ENCODE peak calls at places on chromosomes 5 and 9, in four cellular contexts. C is LHCN-M2, V is fibroblast of lung, Y is IMR-90. X is an unnamed sample.

GRCh38 chr9:125650271-125650737 is 56.7 kb downstream of the MAPKAP1 start:
- DNase-seq in C (peak; percentile 79), V (peak; percentile 75), Y (peak; percentile 46), X (no peak)

GRCh38 chr5:62617943-62618342 is 39.3 kb downstream of the LRRC70 start:
- DNase-seq in C (no peak), V (no peak), Y (no peak), X (no peak)

GRCh38 chr5:80168388-80169028 is 87.3 kb downstream of the SERINC5 start:
- DNase-seq in C (no peak), V (no peak), Y (no peak), X (no peak)

GRCh38 chr5:157908459-157908858 is 49.5 kb upstream of the CLINT1 start:
- DNase-seq in C (no peak), V (no peak), Y (no peak), X (no peak)

GRCh38 chr5:53022889-53023511 is 33.8 kb downstream of the ITGA2 start:
- DNase-seq in C (no peak), V (no peak), Y (no peak), X (no peak)

GRCh38 chr9:120742951-120743416 is 28.7 kb upstream of the MEGF9 start:
- DNase-seq in C (peak; percentile 51), V (peak; percentile 27), Y (peak; percentile 35), X (no peak)

GRCh38 chr5:84634256-84634655 is 249.6 kb upstream of the EDIL3 start:
- DNase-seq in C (peak; percentile 8), V (peak; percentile 27), Y (peak; percentile 17), X (no peak)

GRCh38 chr5:59161206-59162105 is 578.6 kb downstream of the RAB3C start:
- DNase-seq in C (no peak), V (no peak), Y (no peak), X (no peak)

GRCh38 chr9:21800931-21801682 is 1.3 kb upstream of the MTAP start:
- DNase-seq in C (no peak), V (no peak), Y (no peak), X (no peak)

GRCh38 chr5:7856855-7857254 is 5.9 kb upstream of the CFAP90 start:
- DNase-seq in C (peak; percentile 50), V (peak; percentile 31), Y (peak; percentile 28), X (no peak)

GRCh38 chr5:117165068-117165467 is 590.4 kb upstream of the SEMA6A start:
- DNase-seq in C (no peak), V (no peak), Y (no peak), X (no peak)

GRCh38 chr5:53712327-53712726 is 151.9 kb downstream of the NDUFS4 start:
- DNase-seq in C (no peak), V (no peak), Y (no peak), X (no peak)

GRCh38 chr5:56479126-56479525 is 246.0 kb upstream of the ANKRD55 start:
- DNase-seq in C (no peak), V (no peak), Y (no peak), X (no peak)

X was measured in CD8-positive, alpha-beta T cell.